ENCODE peak calls at places on chromosomes 11 and 22, in eight cellular contexts. One of them, this sample, is unnamed.

GRCh38 chr11:83921447-83922192 is 635.5 kb upstream of the CCDC90B start:
- DNase-seq in GM23338: peak; percentile 21
- DNase-seq in breast epithelium: no peak
- DNase-seq in K562: no peak
- DNase-seq in endothelial cell of umbilical vein: no peak
- DNase-seq in sigmoid colon: no peak
- DNase-seq in HL-60: no peak
- DNase-seq in HCT116: no peak
- DNase-seq in this sample: no peak

GRCh38 chr22:29275167-29275566 is 7.1 kb downstream of the EWSR1 start:
- DNase-seq in HCT116: no peak
- DNase-seq in sigmoid colon: no peak
- DNase-seq in breast epithelium: no peak
- DNase-seq in HL-60: no peak
- DNase-seq in endothelial cell of umbilical vein: no peak
- DNase-seq in GM23338: no peak
- DNase-seq in K562: no peak
- DNase-seq in this sample: no peak

GRCh38 chr11:77001524-77001923 is 32.7 kb upstream of the B3GNT6 start:
- DNase-seq in breast epithelium: no peak
- DNase-seq in sigmoid colon: no peak
- DNase-seq in HCT116: no peak
- DNase-seq in GM23338: no peak
- DNase-seq in K562: no peak
- DNase-seq in HL-60: no peak
- DNase-seq in endothelial cell of umbilical vein: no peak
- DNase-seq in this sample: no peak

GRCh38 chr11:21817677-21818076 is 375.2 kb upstream of the ANO5 start:
- DNase-seq in sigmoid colon: no peak
- DNase-seq in breast epithelium: no peak
- DNase-seq in GM23338: no peak
- DNase-seq in HL-60: no peak
- DNase-seq in K562: no peak
- DNase-seq in endothelial cell of umbilical vein: no peak
- DNase-seq in HCT116: no peak
- DNase-seq in this sample: no peak

GRCh38 chr22:17222503-17222902 is 3.3 kb upstream of the ADA2 start:
- DNase-seq in HL-60: no peak
- DNase-seq in sigmoid colon: no peak
- DNase-seq in K562: no peak
- DNase-seq in endothelial cell of umbilical vein: no peak
- DNase-seq in GM23338: no peak
- DNase-seq in HCT116: no peak
- DNase-seq in breast epithelium: no peak
- DNase-seq in this sample: no peak

GRCh38 chr11:97738751-97739150 is 1282.0 kb upstream of the CNTN5 start:
- DNase-seq in K562: no peak
- DNase-seq in HL-60: no peak
- DNase-seq in sigmoid colon: no peak
- DNase-seq in GM23338: no peak
- DNase-seq in endothelial cell of umbilical vein: no peak
- DNase-seq in HCT116: no peak
- DNase-seq in breast epithelium: no peak
- DNase-seq in this sample: no peak

GRCh38 chr11:33454264-33454663 is 197.1 kb downstream of the HIPK3 start:
- DNase-seq in sigmoid colon: no peak
- DNase-seq in K562: no peak
- DNase-seq in breast epithelium: no peak
- DNase-seq in endothelial cell of umbilical vein: no peak
- DNase-seq in GM23338: no peak
- DNase-seq in HL-60: no peak
- DNase-seq in HCT116: no peak
- DNase-seq in this sample: no peak

GRCh38 chr11:63226488-63227114 is 16.8 kb downstream of the SLC22A25 start:
- DNase-seq in K562: no peak
- DNase-seq in HL-60: no peak
- DNase-seq in GM23338: no peak
- DNase-seq in sigmoid colon: no peak
- DNase-seq in breast epithelium: no peak
- DNase-seq in HCT116: no peak
- DNase-seq in endothelial cell of umbilical vein: no peak
- DNase-seq in this sample: no peak

GRCh38 chr22:46770726-46771125 is 8.3 kb downstream of the TBC1D22A start:
- DNase-seq in breast epithelium: no peak
- DNase-seq in HCT116: no peak
- DNase-seq in HL-60: no peak
- DNase-seq in endothelial cell of umbilical vein: peak; percentile 71
- DNase-seq in GM23338: no peak
- DNase-seq in K562: no peak
- DNase-seq in sigmoid colon: no peak
- DNase-seq in this sample: no peak

GRCh38 chr11:29527391-29527936 is 489.4 kb downstream of the KCNA4 start:
- DNase-seq in GM23338: peak; percentile 19
- DNase-seq in HL-60: peak; percentile 91
- DNase-seq in K562: no peak
- DNase-seq in breast epithelium: no peak
- DNase-seq in sigmoid colon: no peak
- DNase-seq in HCT116: peak; percentile 15
- DNase-seq in endothelial cell of umbilical vein: peak; percentile 67
- DNase-seq in this sample: no peak

GRCh38 chr11:117510646-117511045 is 183.0 kb downstream of the CEP164 start:
- DNase-seq in K562: no peak
- DNase-seq in breast epithelium: no peak
- DNase-seq in endothelial cell of umbilical vein: no peak
- DNase-seq in sigmoid colon: no peak
- DNase-seq in HCT116: no peak
- DNase-seq in GM23338: no peak
- DNase-seq in HL-60: peak; percentile 7
- DNase-seq in this sample: no peak

GRCh38 chr11:14425621-14426020 is 66.6 kb upstream of the RRAS2 start:
- DNase-seq in breast epithelium: no peak
- DNase-seq in HCT116: no peak
- DNase-seq in HL-60: no peak
- DNase-seq in endothelial cell of umbilical vein: no peak
- DNase-seq in sigmoid colon: no peak
- DNase-seq in K562: no peak
- DNase-seq in GM23338: no peak
- DNase-seq in this sample: no peak

GRCh38 chr11:28815110-28815509 is 706.9 kb downstream of the METTL15 start:
- DNase-seq in GM23338: no peak
- DNase-seq in HCT116: no peak
- DNase-seq in sigmoid colon: no peak
- DNase-seq in endothelial cell of umbilical vein: no peak
- DNase-seq in K562: no peak
- DNase-seq in HL-60: no peak
- DNase-seq in breast epithelium: no peak
- DNase-seq in this sample: no peak

GRCh38 chr22:18114976-18115652 is 4.5 kb downstream of the TUBA8 start:
- DNase-seq in HCT116: no peak
- DNase-seq in K562: no peak
- DNase-seq in HL-60: no peak
- DNase-seq in sigmoid colon: no peak
- DNase-seq in GM23338: no peak
- DNase-seq in endothelial cell of umbilical vein: no peak
- DNase-seq in breast epithelium: no peak
- DNase-seq in this sample: no peak

GRCh38 chr22:28441720-28442263 is 237.8 kb downstream of the TTC28 start:
- DNase-seq in GM23338: no peak
- DNase-seq in K562: no peak
- DNase-seq in HCT116: no peak
- DNase-seq in breast epithelium: no peak
- DNase-seq in sigmoid colon: no peak
- DNase-seq in endothelial cell of umbilical vein: peak; percentile 9
- DNase-seq in HL-60: no peak
- DNase-seq in this sample: no peak

GRCh38 chr22:33108037-33108436 is 49.9 kb upstream of the SYN3 start:
- DNase-seq in breast epithelium: no peak
- DNase-seq in HCT116: no peak
- DNase-seq in GM23338: no peak
- DNase-seq in sigmoid colon: no peak
- DNase-seq in HL-60: no peak
- DNase-seq in K562: no peak
- DNase-seq in endothelial cell of umbilical vein: no peak
- DNase-seq in this sample: no peak

GRCh38 chr11:3824714-3825472 is 15.9 kb downstream of the RHOG start:
- DNase-seq in endothelial cell of umbilical vein: peak; percentile 44
- DNase-seq in breast epithelium: no peak
- DNase-seq in GM23338: peak; percentile 96
- DNase-seq in sigmoid colon: peak; percentile 73
- DNase-seq in K562: peak; percentile 88
- DNase-seq in HCT116: no peak
- DNase-seq in HL-60: peak; percentile 92
- DNase-seq in this sample: no peak

GRCh38 chr22:18078329-18079041 is 695 bp downstream of the PEX26 start:
- DNase-seq in GM23338: peak; percentile 70
- DNase-seq in breast epithelium: no peak
- DNase-seq in K562: peak; percentile 75
- DNase-seq in sigmoid colon: no peak
- DNase-seq in HL-60: peak; percentile 53
- DNase-seq in HCT116: no peak
- DNase-seq in endothelial cell of umbilical vein: peak; percentile 26
- DNase-seq in this sample: no peak

GRCh38 chr11:74701351-74701750 is 29.9 kb downstream of the CHRDL2 start:
- DNase-seq in K562: peak; percentile 74
- DNase-seq in GM23338: peak; percentile 77
- DNase-seq in sigmoid colon: no peak
- DNase-seq in endothelial cell of umbilical vein: no peak
- DNase-seq in breast epithelium: no peak
- DNase-seq in HCT116: peak; percentile 23
- DNase-seq in HL-60: peak; percentile 19
- DNase-seq in this sample: no peak

GRCh38 chr11:82889133-82890001 is 10.9 kb downstream of the PRCP start:
- DNase-seq in HCT116: no peak
- DNase-seq in GM23338: no peak
- DNase-seq in HL-60: peak; percentile 81
- DNase-seq in K562: no peak
- DNase-seq in sigmoid colon: no peak
- DNase-seq in breast epithelium: no peak
- DNase-seq in endothelial cell of umbilical vein: peak; percentile 96
- DNase-seq in this sample: no peak

GRCh38 chr11:72222907-72223614 is 1.5 kb upstream of the INPPL1 start:
- DNase-seq in endothelial cell of umbilical vein: peak; percentile 93
- DNase-seq in K562: peak; percentile 89
- DNase-seq in GM23338: peak; percentile 99
- DNase-seq in breast epithelium: peak; percentile 93
- DNase-seq in HCT116: peak; percentile 76
- DNase-seq in sigmoid colon: peak; percentile 98
- DNase-seq in HL-60: peak; percentile 97
- DNase-seq in this sample: peak; percentile 98
- TF ChIP-seq POLR2AphosphoS5 in endothelial cell of umbilical vein: peak; percentile 43
- TF ChIP-seq POLR2AphosphoS5 in K562: peak; percentile 38
- TF ChIP-seq POLR2AphosphoS5 in GM23338: peak; percentile 52
- TF ChIP-seq POLR2AphosphoS5 in breast epithelium: peak; percentile 73
- TF ChIP-seq POLR2AphosphoS5 in HCT116: no peak
- TF ChIP-seq POLR2AphosphoS5 in sigmoid colon: peak; percentile 93
- TF ChIP-seq POLR2AphosphoS5 in HL-60: no peak
- TF ChIP-seq POLR2AphosphoS5 in this sample: peak; percentile 83

DNA sequence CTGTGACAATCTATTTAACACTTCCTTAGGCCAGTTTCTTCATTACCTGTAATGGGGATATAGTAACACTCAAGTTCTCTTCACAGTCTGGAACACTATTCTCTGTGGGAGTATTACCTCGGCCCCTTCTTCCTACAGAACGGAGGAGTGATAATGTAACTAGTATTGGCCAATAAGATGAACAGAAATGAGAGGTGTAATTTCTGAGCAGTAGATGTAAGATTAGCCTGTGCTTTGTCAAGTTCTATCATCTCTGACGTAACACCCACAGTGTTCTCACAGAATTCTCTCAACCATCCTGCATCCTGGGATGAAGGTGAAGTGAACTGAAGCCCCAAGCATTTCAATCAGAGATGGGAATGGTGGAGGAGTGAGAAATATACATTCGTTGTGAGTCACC is 65.2 kb upstream of the TOP3B start:
- DNase-seq in K562: no peak
- DNase-seq in GM23338: no peak
- DNase-seq in HCT116: no peak
- DNase-seq in HL-60: no peak
- DNase-seq in endothelial cell of umbilical vein: no peak
- DNase-seq in breast epithelium: no peak
- DNase-seq in sigmoid colon: no peak
- DNase-seq in this sample: peak; percentile 42
- TF ChIP-seq POLR2AphosphoS5 in K562: no peak
- TF ChIP-seq POLR2AphosphoS5 in GM23338: no peak
- TF ChIP-seq POLR2AphosphoS5 in HCT116: no peak
- TF ChIP-seq POLR2AphosphoS5 in HL-60: no peak
- TF ChIP-seq POLR2AphosphoS5 in endothelial cell of umbilical vein: no peak
- TF ChIP-seq POLR2AphosphoS5 in breast epithelium: no peak
- TF ChIP-seq POLR2AphosphoS5 in sigmoid colon: no peak
- TF ChIP-seq POLR2AphosphoS5 in this sample: no peak

DNA sequence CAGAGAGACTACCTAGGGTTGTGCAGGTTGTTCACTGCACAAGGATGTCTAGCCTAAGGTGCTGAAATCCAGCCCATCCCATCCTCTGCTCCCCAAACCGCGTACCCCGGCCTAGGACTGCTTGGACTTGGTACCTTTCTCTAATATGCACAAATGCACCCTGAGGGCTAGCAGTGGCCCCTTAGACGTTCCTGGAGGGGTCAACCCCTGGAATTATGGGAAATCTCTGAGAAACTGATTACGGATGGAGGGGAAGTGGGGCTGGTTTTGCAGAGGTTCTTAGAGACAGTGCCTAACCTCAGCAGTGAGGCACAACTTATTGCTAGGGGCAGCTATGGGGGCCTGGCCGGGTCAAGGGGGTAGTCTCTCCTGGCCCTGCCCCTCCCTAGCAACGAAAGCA is 2.5 kb downstream of the C11orf68 start:
- DNase-seq in sigmoid colon: no peak
- DNase-seq in GM23338: no peak
- DNase-seq in breast epithelium: no peak
- DNase-seq in HCT116: no peak
- DNase-seq in endothelial cell of umbilical vein: no peak
- DNase-seq in K562: no peak
- DNase-seq in HL-60: no peak
- DNase-seq in this sample: no peak
- TF ChIP-seq POLR2AphosphoS5 in sigmoid colon: no peak
- TF ChIP-seq POLR2AphosphoS5 in GM23338: no peak
- TF ChIP-seq POLR2AphosphoS5 in breast epithelium: no peak
- TF ChIP-seq POLR2AphosphoS5 in HCT116: no peak
- TF ChIP-seq POLR2AphosphoS5 in endothelial cell of umbilical vein: no peak
- TF ChIP-seq POLR2AphosphoS5 in K562: no peak
- TF ChIP-seq POLR2AphosphoS5 in HL-60: no peak
- TF ChIP-seq POLR2AphosphoS5 in this sample: no peak

DNA sequence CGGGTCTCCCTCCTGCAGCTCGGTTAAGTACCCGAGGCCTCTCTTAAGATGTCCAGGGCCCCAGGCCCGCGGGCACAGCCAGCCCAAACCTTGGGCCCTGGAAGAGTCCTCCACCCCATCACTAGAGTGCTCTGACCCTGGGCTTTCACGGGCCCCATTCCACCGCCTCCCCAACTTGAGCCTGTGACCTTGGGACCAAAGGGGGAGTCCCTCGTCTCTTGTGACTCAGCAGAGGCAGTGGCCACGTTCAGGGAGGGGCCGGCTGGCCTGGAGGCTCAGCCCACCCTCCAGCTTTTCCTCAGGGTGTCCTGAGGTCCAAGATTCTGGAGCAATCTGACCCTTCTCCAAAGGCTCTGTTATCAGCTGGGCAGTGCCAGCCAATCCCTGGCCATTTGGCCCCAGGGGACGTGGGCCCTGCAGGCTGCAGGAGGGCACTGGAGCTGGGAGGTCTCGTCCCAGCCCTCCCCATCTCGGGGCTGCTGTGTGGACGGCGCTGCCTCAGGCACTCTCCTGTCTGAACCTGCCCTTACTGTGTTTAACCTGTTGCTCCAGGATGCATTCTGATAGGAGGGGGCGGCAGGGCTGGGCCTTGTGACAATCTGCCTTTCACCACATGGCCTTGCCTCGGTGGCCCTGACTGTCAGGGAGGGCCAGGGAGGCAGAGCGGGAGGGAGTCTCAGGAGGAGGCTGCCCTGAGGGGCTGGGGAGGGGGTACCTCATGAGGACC is 25.0 kb downstream of the FADS3 start:
- DNase-seq in endothelial cell of umbilical vein: no peak
- DNase-seq in HL-60: no peak
- DNase-seq in HCT116: no peak
- DNase-seq in breast epithelium: no peak
- DNase-seq in sigmoid colon: no peak
- DNase-seq in GM23338: no peak
- DNase-seq in K562: peak; percentile 72
- DNase-seq in this sample: no peak
- TF ChIP-seq POLR2AphosphoS5 in endothelial cell of umbilical vein: no peak
- TF ChIP-seq POLR2AphosphoS5 in HL-60: no peak
- TF ChIP-seq POLR2AphosphoS5 in HCT116: no peak
- TF ChIP-seq POLR2AphosphoS5 in breast epithelium: no peak
- TF ChIP-seq POLR2AphosphoS5 in sigmoid colon: no peak
- TF ChIP-seq POLR2AphosphoS5 in GM23338: peak; percentile 40
- TF ChIP-seq POLR2AphosphoS5 in K562: no peak
- TF ChIP-seq POLR2AphosphoS5 in this sample: no peak

This sample was measured in esophagus muscularis mucosa.